ENCODE peak calls at places on chromosomes 2 and 18, in eight cellular contexts. One of them, this sample, is unnamed.

GRCh38 chr2:219570924-219571310 is 422 bp downstream of the OBSL1 start:
- DNase-seq in PC-3: no peak
- DNase-seq in OCI-LY7: no peak
- DNase-seq in mucosa of descending colon: no peak
- DNase-seq in hepatocyte: peak; percentile 66
- DNase-seq in ovary: no peak
- DNase-seq in IMR-90: peak; percentile 12
- DNase-seq in A549: no peak
- DNase-seq in this sample: peak; percentile 69

GRCh38 chr2:187404431-187405110 is 43.5 kb downstream of the CALCRL start:
- DNase-seq in hepatocyte: no peak
- DNase-seq in PC-3: no peak
- DNase-seq in mucosa of descending colon: no peak
- DNase-seq in A549: no peak
- DNase-seq in OCI-LY7: no peak
- DNase-seq in IMR-90: no peak
- DNase-seq in ovary: no peak
- DNase-seq in this sample: no peak

GRCh38 chr18:42883177-42883576 is 232.3 kb downstream of the RIT2 start:
- DNase-seq in ovary: no peak
- DNase-seq in hepatocyte: no peak
- DNase-seq in mucosa of descending colon: no peak
- DNase-seq in PC-3: no peak
- DNase-seq in OCI-LY7: no peak
- DNase-seq in A549: no peak
- DNase-seq in IMR-90: no peak
- DNase-seq in this sample: no peak

GRCh38 chr2:10080536-10081304 is 509 bp upstream of the CYS1 start:
- DNase-seq in OCI-LY7: peak; percentile 37
- DNase-seq in A549: no peak
- DNase-seq in IMR-90: no peak
- DNase-seq in mucosa of descending colon: peak; percentile 41
- DNase-seq in hepatocyte: peak; percentile 27
- DNase-seq in PC-3: no peak
- DNase-seq in ovary: no peak
- DNase-seq in this sample: no peak

GRCh38 chr2:158325031-158325781 is 131.3 kb downstream of the CCDC148 start:
- DNase-seq in mucosa of descending colon: no peak
- DNase-seq in OCI-LY7: no peak
- DNase-seq in IMR-90: peak; percentile 29
- DNase-seq in PC-3: peak; percentile 43
- DNase-seq in ovary: no peak
- DNase-seq in A549: no peak
- DNase-seq in hepatocyte: no peak
- DNase-seq in this sample: no peak

GRCh38 chr2:172215172-172215935 is 112.7 kb upstream of the DLX2 start:
- DNase-seq in IMR-90: peak; percentile 30
- DNase-seq in mucosa of descending colon: no peak
- DNase-seq in OCI-LY7: no peak
- DNase-seq in PC-3: no peak
- DNase-seq in hepatocyte: no peak
- DNase-seq in ovary: no peak
- DNase-seq in A549: no peak
- DNase-seq in this sample: no peak

GRCh38 chr18:48514786-48515185 is 24.0 kb upstream of the CTIF start:
- DNase-seq in IMR-90: no peak
- DNase-seq in ovary: no peak
- DNase-seq in A549: no peak
- DNase-seq in hepatocyte: no peak
- DNase-seq in OCI-LY7: no peak
- DNase-seq in PC-3: no peak
- DNase-seq in mucosa of descending colon: no peak
- DNase-seq in this sample: no peak

GRCh38 chr2:200486529-200486928 is 23.3 kb downstream of the KCTD18 start:
- DNase-seq in mucosa of descending colon: no peak
- DNase-seq in A549: no peak
- DNase-seq in PC-3: no peak
- DNase-seq in IMR-90: peak; percentile 51
- DNase-seq in hepatocyte: no peak
- DNase-seq in OCI-LY7: no peak
- DNase-seq in ovary: no peak
- DNase-seq in this sample: no peak

GRCh38 chr18:59047321-59047991 is 92.2 kb upstream of the SEC11C start:
- DNase-seq in ovary: no peak
- DNase-seq in PC-3: no peak
- DNase-seq in hepatocyte: no peak
- DNase-seq in mucosa of descending colon: no peak
- DNase-seq in IMR-90: no peak
- DNase-seq in OCI-LY7: no peak
- DNase-seq in A549: no peak
- DNase-seq in this sample: no peak

GRCh38 chr18:50093366-50093765 is 101.6 kb downstream of the MYO5B start:
- DNase-seq in ovary: no peak
- DNase-seq in hepatocyte: no peak
- DNase-seq in A549: no peak
- DNase-seq in mucosa of descending colon: no peak
- DNase-seq in IMR-90: no peak
- DNase-seq in OCI-LY7: no peak
- DNase-seq in PC-3: no peak
- DNase-seq in this sample: no peak

GRCh38 chr2:71794611-71795010 is 341.2 kb downstream of the DYSF start:
- DNase-seq in ovary: no peak
- DNase-seq in A549: no peak
- DNase-seq in OCI-LY7: no peak
- DNase-seq in PC-3: no peak
- DNase-seq in mucosa of descending colon: no peak
- DNase-seq in IMR-90: no peak
- DNase-seq in hepatocyte: no peak
- DNase-seq in this sample: no peak

GRCh38 chr18:62862451-62862850 is 147.1 kb downstream of the PHLPP1 start:
- DNase-seq in OCI-LY7: no peak
- DNase-seq in PC-3: no peak
- DNase-seq in ovary: no peak
- DNase-seq in A549: no peak
- DNase-seq in mucosa of descending colon: no peak
- DNase-seq in IMR-90: no peak
- DNase-seq in hepatocyte: no peak
- DNase-seq in this sample: no peak

GRCh38 chr2:190838492-190838910 is 42.1 kb upstream of the GLS start:
- DNase-seq in hepatocyte: no peak
- DNase-seq in PC-3: peak; percentile 91
- DNase-seq in mucosa of descending colon: no peak
- DNase-seq in A549: no peak
- DNase-seq in ovary: no peak
- DNase-seq in IMR-90: peak; percentile 89
- DNase-seq in OCI-LY7: no peak
- DNase-seq in this sample: no peak

GRCh38 chr2:202135111-202135874 is 62.2 kb downstream of the KIAA2012 start:
- DNase-seq in mucosa of descending colon: peak; percentile 61
- DNase-seq in PC-3: peak; percentile 37
- DNase-seq in OCI-LY7: no peak
- DNase-seq in IMR-90: peak; percentile 100
- DNase-seq in hepatocyte: peak; percentile 78
- DNase-seq in A549: no peak
- DNase-seq in ovary: peak; percentile 93
- DNase-seq in this sample: no peak

GRCh38 chr2:84132371-84132770 is 326.7 kb downstream of the SUCLG1 start:
- DNase-seq in PC-3: no peak
- DNase-seq in OCI-LY7: no peak
- DNase-seq in A549: no peak
- DNase-seq in ovary: no peak
- DNase-seq in IMR-90: no peak
- DNase-seq in mucosa of descending colon: no peak
- DNase-seq in hepatocyte: no peak
- DNase-seq in this sample: no peak

GRCh38 chr18:78901923-78902794 is 77.5 kb upstream of the SALL3 start:
- DNase-seq in OCI-LY7: no peak
- DNase-seq in IMR-90: no peak
- DNase-seq in A549: no peak
- DNase-seq in hepatocyte: no peak
- DNase-seq in PC-3: no peak
- DNase-seq in ovary: no peak
- DNase-seq in mucosa of descending colon: no peak
- DNase-seq in this sample: peak; percentile 27
- H3K9me3 ChIP-seq in OCI-LY7: no peaks in the 10 kb centered on the region
- H3K9me3 ChIP-seq in IMR-90: peaks cover 60% of the 10 kb centered on the region
- H3K9me3 ChIP-seq in A549: no peaks in the 10 kb centered on the region
- H3K9me3 ChIP-seq in hepatocyte: no peaks in the 10 kb centered on the region
- H3K9me3 ChIP-seq in PC-3: no peaks in the 10 kb centered on the region
- H3K9me3 ChIP-seq in ovary: no peaks in the 10 kb centered on the region
- H3K9me3 ChIP-seq in mucosa of descending colon: no peaks in the 10 kb centered on the region
- H3K9me3 ChIP-seq in this sample: no peaks in the 10 kb centered on the region

GRCh38 chr2:11589316-11589940 is 55.6 kb downstream of the GREB1 start:
- DNase-seq in OCI-LY7: no peak
- DNase-seq in mucosa of descending colon: no peak
- DNase-seq in IMR-90: no peak
- DNase-seq in ovary: no peak
- DNase-seq in PC-3: peak; percentile 34
- DNase-seq in hepatocyte: no peak
- DNase-seq in A549: no peak
- DNase-seq in this sample: no peak
- TF ChIP-seq CTCF in OCI-LY7: peak; percentile 52
- TF ChIP-seq CTCF in mucosa of descending colon: no peak
- TF ChIP-seq CTCF in IMR-90: no peak
- TF ChIP-seq CTCF in ovary: no peak
- TF ChIP-seq CTCF in PC-3: peak; percentile 57
- TF ChIP-seq CTCF in hepatocyte: no peak
- TF ChIP-seq CTCF in A549: peak; percentile 27
- TF ChIP-seq CTCF in this sample: peak; percentile 5

DNA sequence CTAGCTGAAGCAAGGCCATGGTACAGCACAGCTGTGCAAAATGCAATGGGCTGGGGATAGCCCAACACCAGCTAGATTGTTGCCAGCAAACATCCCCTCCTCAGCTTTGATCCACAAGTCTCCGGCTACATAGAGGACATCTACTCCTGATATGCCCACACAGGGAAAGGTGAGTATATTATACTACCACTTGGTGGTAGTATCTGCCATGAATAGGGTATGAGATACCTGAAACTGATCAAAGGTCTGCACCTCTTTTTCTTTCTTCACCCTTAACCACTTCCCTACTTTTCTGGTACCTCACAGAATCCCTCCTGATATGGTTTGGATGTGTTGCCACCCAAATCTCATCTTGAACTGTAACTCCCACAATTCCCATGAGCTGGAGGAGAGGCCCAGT is 279.8 kb downstream of the TXNL1 start:
- DNase-seq in IMR-90: no peak
- DNase-seq in hepatocyte: no peak
- DNase-seq in PC-3: peak; percentile 41
- DNase-seq in A549: no peak
- DNase-seq in ovary: no peak
- DNase-seq in mucosa of descending colon: no peak
- DNase-seq in OCI-LY7: no peak
- DNase-seq in this sample: no peak
- H3K9me3 ChIP-seq in IMR-90: peaks cover 3% of the 10 kb centered on the region
- H3K9me3 ChIP-seq in hepatocyte: peaks cover 4% of the 10 kb centered on the region
- H3K9me3 ChIP-seq in PC-3: peaks cover 7% of the 10 kb centered on the region
- H3K9me3 ChIP-seq in A549: no peaks in the 10 kb centered on the region
- H3K9me3 ChIP-seq in ovary: no peaks in the 10 kb centered on the region
- H3K9me3 ChIP-seq in mucosa of descending colon: peaks cover 16% of the 10 kb centered on the region
- H3K9me3 ChIP-seq in OCI-LY7: no peaks in the 10 kb centered on the region
- H3K9me3 ChIP-seq in this sample: peaks cover 19% of the 10 kb centered on the region

GRCh38 chr2:122988395-122989221 is 1036.5 kb upstream of the CNTNAP5 start:
- DNase-seq in IMR-90: no peak
- DNase-seq in A549: no peak
- DNase-seq in hepatocyte: no peak
- DNase-seq in OCI-LY7: no peak
- DNase-seq in mucosa of descending colon: no peak
- DNase-seq in PC-3: no peak
- DNase-seq in ovary: no peak
- DNase-seq in this sample: no peak
- TF ChIP-seq CTCF in IMR-90: no peak
- TF ChIP-seq CTCF in A549: no peak
- TF ChIP-seq CTCF in hepatocyte: no peak
- TF ChIP-seq CTCF in OCI-LY7: no peak
- TF ChIP-seq CTCF in mucosa of descending colon: no peak
- TF ChIP-seq CTCF in PC-3: no peak
- TF ChIP-seq CTCF in ovary: no peak
- TF ChIP-seq CTCF in this sample: no peak

DNA sequence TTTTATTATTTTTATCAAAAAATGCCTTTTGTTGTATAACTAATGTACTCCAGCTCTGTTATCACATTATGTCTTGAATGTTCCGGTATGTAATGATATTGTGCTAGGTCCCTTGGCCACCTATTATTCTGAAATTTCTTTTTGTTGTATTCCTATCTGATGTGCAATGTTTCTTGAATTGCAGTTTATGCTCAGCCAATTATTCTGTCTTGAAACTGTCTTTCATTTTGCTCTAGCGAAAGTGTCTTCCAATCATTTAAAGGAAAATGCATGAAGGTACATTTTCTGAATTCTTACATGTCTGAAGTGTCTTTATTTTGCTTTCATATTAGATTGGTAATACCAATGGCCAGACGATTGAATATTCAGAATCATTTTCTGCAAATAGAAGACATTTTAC is 277.5 kb downstream of the SPAG16 start:
- DNase-seq in hepatocyte: no peak
- DNase-seq in OCI-LY7: no peak
- DNase-seq in ovary: no peak
- DNase-seq in IMR-90: no peak
- DNase-seq in PC-3: no peak
- DNase-seq in A549: no peak
- DNase-seq in mucosa of descending colon: no peak
- DNase-seq in this sample: no peak
- H3K9me3 ChIP-seq in hepatocyte: no peaks in the 10 kb centered on the region
- H3K9me3 ChIP-seq in OCI-LY7: no peaks in the 10 kb centered on the region
- H3K9me3 ChIP-seq in ovary: no peaks in the 10 kb centered on the region
- H3K9me3 ChIP-seq in IMR-90: peaks cover 4% of the 10 kb centered on the region
- H3K9me3 ChIP-seq in PC-3: no peaks in the 10 kb centered on the region
- H3K9me3 ChIP-seq in A549: no peaks in the 10 kb centered on the region
- H3K9me3 ChIP-seq in mucosa of descending colon: peaks cover 3% of the 10 kb centered on the region
- H3K9me3 ChIP-seq in this sample: no peaks in the 10 kb centered on the region

GRCh38 chr2:104447831-104448434 is 406.0 kb upstream of the POU3F3 start:
- DNase-seq in ovary: no peak
- DNase-seq in OCI-LY7: peak; percentile 9
- DNase-seq in IMR-90: no peak
- DNase-seq in A549: no peak
- DNase-seq in mucosa of descending colon: no peak
- DNase-seq in PC-3: no peak
- DNase-seq in hepatocyte: no peak
- DNase-seq in this sample: no peak
- TF ChIP-seq CTCF in ovary: no peak
- TF ChIP-seq CTCF in OCI-LY7: peak; percentile 61
- TF ChIP-seq CTCF in IMR-90: no peak
- TF ChIP-seq CTCF in A549: peak; percentile 33
- TF ChIP-seq CTCF in mucosa of descending colon: no peak
- TF ChIP-seq CTCF in PC-3: no peak
- TF ChIP-seq CTCF in hepatocyte: peak; percentile 43
- TF ChIP-seq CTCF in this sample: peak; percentile 12